ENCODE peak calls at places on chromosomes 3 and 15, in seven cellular contexts. S is BE2C, L is stomach, K is GM20000, Z is WERI-Rb-1, C is endothelial cell, U is lower lobe of right lung. Q is an unnamed sample.

GRCh38 chr3:197540961-197541377 is 14.8 kb downstream of the BDH1 start:
- DNase-seq in K (no peak), U (no peak), L (no peak), S (no peak), C (no peak), Z (no peak), Q (no peak)

GRCh38 chr3:75232216-75232615 is 431.9 kb upstream of the FRG2C start:
- DNase-seq in C (no peak), L (no peak), S (no peak), U (no peak), K (no peak), Z (no peak), Q (no peak)

GRCh38 chr15:78242128-78242527 is 7.8 kb upstream of the ACSBG1 start:
- DNase-seq in U (no peak), Z (peak), C (peak), L (no peak), K (no peak), S (peak), Q (peak)

GRCh38 chr3:125119752-125120369 is 64.1 kb upstream of the HEG1 start:
- DNase-seq in U (no peak), L (no peak), K (peak), S (no peak), Z (no peak), C (no peak), Q (no peak)

GRCh38 chr3:126104742-126105605 is 21.1 kb upstream of the SLC41A3 start:
- DNase-seq in Z (no peak), C (no peak), L (no peak), K (no peak), U (no peak), S (no peak), Q (no peak)

GRCh38 chr15:68983821-68984517 is 30.5 kb upstream of the NOX5 start:
- DNase-seq in C (no peak), Z (no peak), K (no peak), U (no peak), L (no peak), S (no peak), Q (no peak)

GRCh38 chr3:12299026-12299425 is 10.2 kb downstream of the PPARG start:
- DNase-seq in Z (no peak), L (no peak), S (no peak), K (no peak), U (no peak), C (no peak), Q (no peak)

GRCh38 chr15:94242257-94242656 is 10.9 kb downstream of the MCTP2 start:
- DNase-seq in Z (no peak), L (no peak), S (no peak), C (no peak), K (no peak), U (no peak), Q (no peak)

GRCh38 chr3:36827133-36827532 is 62.8 kb upstream of the DCLK3 start:
- DNase-seq in K (no peak), S (no peak), L (no peak), C (no peak), U (no peak), Z (peak), Q (no peak)

GRCh38 chr3:194894538-194894937 is 208.9 kb downstream of the FAM43A start:
- DNase-seq in C (no peak), K (no peak), L (no peak), S (no peak), Z (no peak), U (no peak), Q (no peak)
- TF ChIP-seq CTCF in C (no peak), K (no peak), L (no peak), S (no peak), Z (no peak), U (no peak), Q (no peak)

GRCh38 chr3:53232641-53233377 is 23.0 kb downstream of the TKT start:
- DNase-seq in Z (no peak), C (no peak), U (peak), K (no peak), L (no peak), S (no peak), Q (no peak)

GRCh38 chr3:53230789-53231188 is 25.0 kb downstream of the TKT start:
- DNase-seq in Z (no peak), K (no peak), L (no peak), C (no peak), U (peak), S (no peak), Q (no peak)

GRCh38 chr3:53229606-53230005 is 26.2 kb downstream of the TKT start:
- DNase-seq in C (no peak), L (no peak), K (no peak), U (peak), S (no peak), Z (no peak), Q (no peak)

GRCh38 chr3:53230041-53230621 is 25.7 kb downstream of the TKT start:
- DNase-seq in C (no peak), S (no peak), L (no peak), K (no peak), U (peak), Z (peak), Q (no peak)

DNA sequence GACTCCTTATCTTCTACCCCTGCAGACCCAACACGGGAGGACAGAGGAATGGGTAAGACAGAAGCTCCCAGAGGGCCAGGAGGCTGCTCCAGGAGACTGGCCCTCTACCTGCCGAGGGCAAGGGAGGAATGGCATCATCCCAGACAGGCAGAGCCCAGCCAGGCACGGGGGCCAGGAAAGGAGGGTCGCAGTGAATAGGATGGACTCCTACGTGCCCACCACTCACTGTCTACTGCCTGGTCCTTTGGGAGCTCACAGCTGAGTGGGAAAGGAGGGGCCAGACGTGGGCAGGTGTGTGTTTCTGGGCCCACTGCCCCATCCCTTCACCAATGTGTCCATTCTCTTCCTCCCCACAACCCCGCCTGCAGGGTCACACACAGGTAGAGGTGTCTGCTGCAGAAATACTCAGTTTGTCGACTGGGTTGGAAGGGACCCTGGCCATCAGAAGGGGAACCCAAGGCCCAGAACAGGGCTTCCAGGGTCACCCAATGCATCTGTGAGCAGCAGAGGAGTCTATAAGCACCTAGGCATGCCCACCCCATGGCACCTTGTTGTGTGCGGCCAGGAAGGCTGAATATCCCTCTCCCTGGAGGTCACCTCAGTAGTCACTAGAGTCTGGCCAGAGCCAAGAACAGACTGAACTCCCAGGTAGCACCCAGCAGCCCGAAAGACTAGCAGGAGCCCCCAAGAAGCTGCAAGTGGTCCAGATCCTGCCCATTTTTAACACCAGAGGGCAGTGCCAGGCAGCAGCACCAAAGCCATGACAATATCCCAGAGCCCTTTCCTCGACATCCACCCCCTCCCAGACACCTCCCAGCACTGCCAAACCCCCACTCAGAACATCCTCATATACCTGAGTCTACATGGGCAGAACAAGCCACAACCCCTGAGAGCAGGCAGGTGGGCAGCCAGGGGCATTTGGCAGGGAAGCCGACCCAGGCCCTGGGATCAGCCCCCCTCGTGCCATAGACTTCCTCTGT is 24.0 kb downstream of the TKT start:
- DNase-seq in Z (no peak), S (no peak), U (peak), L (no peak), K (no peak), C (no peak), Q (no peak)
- TF ChIP-seq CTCF in Z (peak), S (no peak), U (no peak), L (no peak), K (no peak), C (no peak), Q (no peak)

GRCh38 chr3:184693011-184693975 is 18.6 kb downstream of the MAGEF1 start:
- DNase-seq in U (no peak), S (peak), K (no peak), L (no peak), Z (peak), C (no peak), Q (peak)
- TF ChIP-seq CTCF in U (no peak), S (peak), K (no peak), L (no peak), Z (peak), C (no peak), Q (no peak)

GRCh38 chr15:65305776-65306175 is 1.3 kb downstream of the RNU5B-1 start:
- DNase-seq in L (no peak), S (no peak), C (no peak), Z (no peak), K (no peak), U (no peak), Q (no peak)

GRCh38 chr15:65305144-65305758 is 774 bp downstream of the RNU5B-1 start:
- DNase-seq in C (no peak), L (no peak), K (no peak), Z (peak), U (no peak), S (no peak), Q (no peak)

GRCh38 chr15:65306551-65306950 is 2.1 kb downstream of the RNU5B-1 start:
- DNase-seq in L (no peak), Z (no peak), U (no peak), C (no peak), S (no peak), K (no peak), Q (no peak)

GRCh38 chr15:65303687-65304392 is 637 bp upstream of the RNU5B-1 start:
- DNase-seq in L (peak), U (no peak), S (peak), Z (peak), K (no peak), C (no peak), Q (no peak)

GRCh38 chr15:65304393-65305143 is at the start of gene RNU5B-1:
- DNase-seq in S (peak), C (peak), U (peak), L (peak), K (peak), Z (peak), Q (peak)
- TF ChIP-seq CTCF in S (peak), C (peak), U (peak), L (peak), K (peak), Z (peak), Q (no peak)

GRCh38 chr3:69850849-69851248 is 111.6 kb downstream of the MITF start:
- DNase-seq in K (no peak), Z (no peak), S (no peak), L (no peak), C (no peak), U (no peak), Q (no peak)

GRCh38 chr3:69861556-69861955 is 122.3 kb downstream of the MITF start:
- DNase-seq in U (no peak), L (no peak), Z (no peak), C (no peak), K (no peak), S (no peak), Q (no peak)

GRCh38 chr3:69856965-69857364 is 117.7 kb downstream of the MITF start:
- DNase-seq in L (no peak), Z (no peak), C (no peak), K (no peak), S (no peak), U (no peak), Q (no peak)

GRCh38 chr3:69853033-69853432 is 113.8 kb downstream of the MITF start:
- DNase-seq in U (no peak), S (no peak), Z (no peak), L (no peak), C (no peak), K (no peak), Q (no peak)

DNA sequence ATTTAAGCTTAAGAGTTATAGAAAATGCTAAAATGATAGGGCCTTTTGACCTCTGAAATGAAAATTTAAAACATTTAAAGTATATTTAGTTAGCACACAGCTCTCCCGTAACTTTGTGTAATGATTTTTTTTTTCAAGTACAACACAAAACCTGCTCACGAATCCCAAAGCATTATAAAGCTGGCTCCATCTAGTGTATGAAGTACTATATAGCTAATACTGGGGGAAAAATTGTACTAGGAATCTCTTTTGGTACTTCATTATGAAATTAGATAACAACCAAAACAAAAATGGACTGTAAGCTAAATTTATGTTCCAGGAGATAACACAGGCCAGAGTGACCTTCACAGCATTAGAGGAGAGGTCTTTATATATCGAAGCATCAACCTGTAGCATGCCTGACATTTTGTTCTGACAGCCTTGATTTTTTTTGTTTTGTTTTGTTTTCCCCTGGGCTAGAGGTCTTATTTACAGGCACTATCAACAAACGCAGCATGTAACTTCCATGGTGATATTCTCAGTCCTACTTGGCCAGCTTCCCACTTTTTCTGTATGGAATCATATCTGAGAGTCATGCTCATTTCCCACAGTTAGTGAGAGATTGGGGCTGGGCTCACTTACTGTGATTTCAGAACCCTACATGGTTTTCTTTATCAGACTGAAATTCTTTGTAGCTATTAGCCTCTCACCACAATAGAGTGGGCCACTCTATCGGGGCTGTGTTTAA is 116.3 kb downstream of the MITF start:
- DNase-seq in S (peak), C (no peak), L (no peak), K (no peak), Z (no peak), U (no peak), Q (no peak)
- TF ChIP-seq CTCF in S (peak), C (no peak), L (peak), K (no peak), Z (peak), U (peak), Q (no peak)